ENCODE peak calls at places on chromosomes 13 and 19, in six cellular contexts. H, L, T, K, P and V are unnamed samples.

GRCh38 chr13:77184455-77184854 is 142.4 kb downstream of the MYCBP2 start:
- DNase-seq in H (peak), L (no peak), T (no peak), K (peak), P (no peak), V (no peak)

GRCh38 chr19:12899891-12900518 is 9.0 kb downstream of the GCDH start:
- DNase-seq in H (peak), L (no peak), T (no peak), K (no peak), P (peak), V (no peak)

GRCh38 chr19:12946092-12946845 is 607 bp downstream of the RAD23A start:
- DNase-seq in H (peak), L (peak), T (peak), K (peak), P (peak), V (peak)

GRCh38 chr13:113105032-113105993 is at the start of gene F7:
- DNase-seq in H (no peak), L (no peak), T (no peak), K (no peak), P (no peak), V (peak)

GRCh38 chr19:8095354-8095886 is 42.9 kb downstream of the CCL25 start:
- DNase-seq in H (no peak), L (no peak), T (no peak), K (no peak), P (no peak), V (no peak)

GRCh38 chr19:13723206-13723605 is 41.1 kb upstream of the MRI1 start:
- DNase-seq in H (no peak), L (peak), T (no peak), K (peak), P (no peak), V (no peak)

GRCh38 chr19:39402417-39403297 is 4.0 kb upstream of the ZFP36 start:
- DNase-seq in H (peak), L (peak), T (peak), K (peak), P (peak), V (peak)

GRCh38 chr13:26699197-26699490 is 61.4 kb downstream of the GPR12 start:
- DNase-seq in H (no peak), L (no peak), T (no peak), K (no peak), P (no peak), V (no peak)

GRCh38 chr19:33864311-33864850 is 67.7 kb downstream of the KCTD15 start:
- DNase-seq in H (no peak), L (no peak), T (no peak), K (no peak), P (no peak), V (no peak)

GRCh38 chr13:112592181-112592580 is 4.2 kb upstream of the TUBGCP3 start:
- DNase-seq in H (no peak), L (no peak), T (no peak), K (no peak), P (no peak), V (no peak)

GRCh38 chr13:111639196-111639705 is 318.8 kb downstream of the TEX29 start:
- DNase-seq in H (no peak), L (no peak), T (no peak), K (no peak), P (no peak), V (no peak)

GRCh38 chr13:78430811-78431210 is 172.5 kb downstream of the POU4F1 start:
- DNase-seq in H (no peak), L (no peak), T (no peak), K (no peak), P (no peak), V (no peak)

GRCh38 chr13:91045351-91046034 is 302.0 kb upstream of the MIR17HG start:
- DNase-seq in H (peak), L (peak), T (no peak), K (peak), P (no peak), V (no peak)

GRCh38 chr19:52993342-52994178 is 20.2 kb upstream of the ERVV-1 start:
- DNase-seq in H (peak), L (peak), T (peak), K (peak), P (peak), V (peak)

GRCh38 chr13:28138756-28139470 is 568 bp downstream of the PAN3 start:
- DNase-seq in H (peak), L (peak), T (peak), K (peak), P (peak), V (peak)

GRCh38 chr13:43159007-43159406 is 135.6 kb downstream of the DNAJC15 start:
- DNase-seq in H (no peak), L (peak), T (no peak), K (peak), P (no peak), V (no peak)

GRCh38 chr19:55461974-55462628 is 659 bp upstream of the ISOC2 start:
- DNase-seq in H (peak), L (peak), T (no peak), K (peak), P (peak), V (no peak)

GRCh38 chr13:48318714-48319457 is 15.3 kb downstream of the RB1 start:
- DNase-seq in H (no peak), L (no peak), T (no peak), K (no peak), P (no peak), V (no peak)

GRCh38 chr19:3692141-3693029 is 7.9 kb downstream of the PIP5K1C start:
- DNase-seq in H (no peak), L (no peak), T (peak), K (no peak), P (peak), V (no peak)
- TF ChIP-seq CTCF in H (peak), L (peak), T (peak), K (peak), P (peak), V (peak)

GRCh38 chr13:107133950-107134349 is 566.0 kb upstream of the ARGLU1 start:
- DNase-seq in H (no peak), L (no peak), T (no peak), K (no peak), P (no peak), V (no peak)
- H3K4me3 ChIP-seq in H (no peak), L (no peak), T (no peak), K (no peak), P (no peak), V (no peak)

GRCh38 chr13:110617326-110618072 is 2.2 kb downstream of the NAXD start:
- DNase-seq in H (no peak), L (peak), T (no peak), K (peak), P (no peak), V (no peak)

GRCh38 chr13:110618167-110618566 is 2.8 kb downstream of the NAXD start:
- DNase-seq in H (no peak), L (no peak), T (no peak), K (no peak), P (no peak), V (no peak)

GRCh38 chr13:110616103-110617101 is 1.1 kb downstream of the NAXD start:
- DNase-seq in H (peak), L (peak), T (peak), K (peak), P (peak), V (no peak)

GRCh38 chr13:110615005-110615321 is 382 bp upstream of the NAXD start:
- DNase-seq in H (no peak), L (no peak), T (no peak), K (no peak), P (no peak), V (no peak)

DNA sequence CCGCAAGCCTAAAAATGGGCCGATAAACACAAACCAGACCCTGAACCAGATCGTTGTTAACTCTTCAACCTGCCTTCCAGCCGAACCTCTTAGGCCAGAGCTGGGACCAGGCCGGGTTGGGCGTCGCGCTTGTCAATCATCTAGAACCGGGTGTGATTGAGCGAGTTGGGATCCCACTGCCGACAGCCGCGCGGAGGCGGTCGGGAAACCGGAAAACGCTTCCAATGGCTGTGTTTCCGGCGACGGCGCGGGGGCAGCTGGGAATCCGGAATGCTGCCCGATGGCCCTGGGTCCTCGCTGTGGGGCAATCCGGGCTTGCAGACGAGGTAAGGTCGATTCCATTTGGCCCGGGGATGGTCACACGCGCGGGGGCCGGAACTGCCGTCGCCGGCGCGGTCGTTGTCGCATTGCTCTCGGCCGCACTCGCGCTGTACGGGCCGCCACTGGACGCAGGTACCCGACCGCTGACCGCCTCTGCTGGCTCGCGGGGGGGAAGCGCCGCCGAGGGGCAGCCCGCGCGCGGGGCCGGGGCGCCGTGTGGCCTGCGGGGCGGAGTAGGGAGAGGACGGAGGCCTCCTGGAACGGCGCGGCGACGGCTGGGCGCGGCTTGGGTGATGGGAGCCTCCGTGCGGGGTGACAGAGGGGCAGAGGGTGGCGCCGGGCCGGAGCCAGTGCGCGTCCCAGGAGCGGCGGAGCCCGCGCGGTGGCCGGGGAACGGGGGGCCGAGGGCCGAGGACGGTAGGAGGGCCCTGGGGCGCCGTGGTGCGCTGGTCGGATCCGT is at the start of gene NAXD:
- DNase-seq in H (peak), L (peak), T (peak), K (peak), P (peak), V (peak)
- TF ChIP-seq CTCF in H (no peak), L (no peak), T (no peak), K (no peak), P (no peak), V (no peak)

GRCh38 chr13:30739646-30740642 is 4.6 kb downstream of the ALOX5AP start:
- DNase-seq in H (peak), L (peak), T (peak), K (peak), P (no peak), V (no peak)
- H3K4me3 ChIP-seq in H (no peak), L (no peak), T (peak), K (peak), P (no peak), V (no peak)

GRCh38 chr19:2333807-2334211 is 5.3 kb downstream of the SPPL2B start:
- DNase-seq in H (no peak), L (no peak), T (no peak), K (no peak), P (no peak), V (no peak)
- TF ChIP-seq CTCF in H (no peak), L (no peak), T (no peak), K (no peak), P (no peak), V (peak)

GRCh38 chr13:25281937-25282332 is 5.4 kb downstream of the MTMR6 start:
- DNase-seq in H (peak), L (no peak), T (no peak), K (no peak), P (no peak), V (no peak)
- H3K4me3 ChIP-seq in H (no peak), L (no peak), T (no peak), K (no peak), P (no peak), V (no peak)

GRCh38 chr19:40444181-40445005 is at the start of gene SERTAD3:
- DNase-seq in H (peak), L (peak), T (peak), K (peak), P (peak), V (peak)
- TF ChIP-seq CTCF in H (peak), L (peak), T (no peak), K (peak), P (peak), V (peak)

DNA sequence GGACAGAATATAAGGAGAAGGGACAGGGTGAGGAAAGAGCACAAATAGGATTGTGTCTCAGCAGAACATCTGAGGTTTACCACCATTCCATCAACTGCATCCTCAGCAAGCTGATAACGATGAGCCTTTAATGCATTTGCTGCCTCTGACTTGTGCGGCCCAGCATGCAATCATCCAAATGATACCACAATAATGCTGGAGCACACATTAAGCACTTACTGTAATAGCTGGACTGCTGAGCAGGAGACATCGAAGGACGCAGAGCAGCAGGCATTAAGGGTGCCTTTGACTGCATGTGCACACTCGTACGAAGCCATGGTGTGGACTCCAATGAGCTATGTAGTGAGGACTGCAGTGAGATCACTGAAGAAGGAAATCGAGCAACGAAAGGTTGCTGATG is 469.4 kb downstream of the FOXO1 start:
- DNase-seq in H (no peak), L (no peak), T (no peak), K (no peak), P (no peak), V (no peak)
- H3K4me3 ChIP-seq in H (no peak), L (no peak), T (no peak), K (no peak), P (no peak), V (no peak)

DNA sequence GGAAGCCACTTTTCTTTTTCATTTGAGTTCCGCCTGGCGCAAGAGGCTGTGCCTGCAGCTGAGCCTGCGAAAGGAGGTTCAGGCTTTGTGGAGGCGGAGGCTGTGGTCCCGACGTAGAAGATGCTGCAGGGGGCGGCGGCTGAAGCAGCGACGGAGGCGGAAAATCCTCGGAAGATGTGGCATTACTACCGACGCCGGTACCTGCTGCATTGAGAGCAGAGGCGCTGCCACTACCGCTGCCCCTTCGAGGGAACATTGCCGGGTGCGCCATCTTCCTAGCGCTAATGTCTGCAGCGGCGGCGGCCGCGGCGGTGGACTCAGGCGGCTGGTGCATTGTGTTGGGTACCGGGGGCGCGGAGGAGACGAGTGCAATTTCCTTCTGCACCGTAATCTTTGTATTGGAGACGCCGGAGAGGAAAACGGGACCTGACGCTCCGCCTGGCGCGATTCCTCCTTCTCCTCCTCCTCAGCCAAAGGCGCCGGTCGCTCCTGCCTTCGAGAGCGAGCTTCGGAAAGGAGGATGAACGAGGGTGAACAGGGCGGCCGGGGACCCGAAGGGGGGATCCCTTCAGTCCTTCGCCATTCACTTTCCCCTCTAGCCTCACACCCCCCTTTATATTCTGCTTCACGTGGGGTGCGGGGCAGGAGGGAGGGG is at the start of gene TSC22D1:
- DNase-seq in H (peak), L (peak), T (peak), K (peak), P (no peak), V (peak)
- TF ChIP-seq CTCF in H (no peak), L (no peak), T (no peak), K (no peak), P (no peak), V (no peak)